ENCODE peak calls at places on chromosomes 3 and 15, in four cellular contexts. O is T-helper 9 cell, V is body of pancreas, S is putamen. C is an unnamed sample.

GRCh38 chr15:97930230-97930629 is 30.3 kb upstream of the ARRDC4 start:
- DNase-seq in S (no peak), O (no peak), V (no peak), C (no peak)

GRCh38 chr3:99639579-99639978 is 1.2 kb downstream of the COL8A1 start:
- DNase-seq in S (no peak), V (no peak), O (no peak), C (no peak)

GRCh38 chr3:17032407-17033034 is 147.8 kb downstream of the PLCL2 start:
- DNase-seq in O (no peak), V (peak), S (peak), C (no peak)

GRCh38 chr3:122021811-122022401 is at the start of gene ILDR1:
- DNase-seq in S (no peak), V (peak), O (no peak), C (no peak)

GRCh38 chr3:184574552-184575430 is 13.2 kb downstream of the EPHB3 start:
- DNase-seq in O (no peak), V (no peak), S (no peak), C (no peak)

GRCh38 chr3:194877311-194878119 is 191.8 kb downstream of the FAM43A start:
- DNase-seq in S (no peak), O (no peak), V (peak), C (no peak)

GRCh38 chr15:57591822-57592367 is at the start of gene MYZAP:
- DNase-seq in O (peak), V (peak), S (no peak), C (peak)

GRCh38 chr3:69439683-69440270 is 53.9 kb upstream of the FRMD4B start:
- DNase-seq in S (peak), V (no peak), O (no peak), C (no peak)

GRCh38 chr3:119774419-119774818 is 7.5 kb upstream of the NR1I2 start:
- DNase-seq in V (no peak), O (no peak), S (no peak), C (no peak)

GRCh38 chr3:188057124-188057523 is 96.8 kb upstream of the LPP start:
- DNase-seq in V (no peak), S (no peak), O (no peak), C (no peak)

GRCh38 chr3:127257351-127257750 is 30.5 kb downstream of the PRR20G start:
- DNase-seq in O (no peak), V (no peak), S (no peak), C (no peak)

GRCh38 chr3:11774296-11774877 is 72.3 kb downstream of the TAMM41 start:
- DNase-seq in V (peak), S (no peak), O (no peak), C (no peak)

GRCh38 chr15:90419738-90420487 is 31.9 kb downstream of the IQGAP1 start:
- DNase-seq in S (no peak), V (no peak), O (no peak), C (no peak)

GRCh38 chr15:81312790-81313543 is 11.0 kb downstream of the STARD5 start:
- DNase-seq in S (no peak), V (peak), O (no peak), C (no peak)

GRCh38 chr3:126146525-126147146 is 33.8 kb downstream of the ALDH1L1 start:
- DNase-seq in V (no peak), O (no peak), S (no peak), C (no peak)

C was measured in T-cell.